ENCODE peak calls at places on chromosomes 4 and X, in seven cellular contexts. One of them, this sample, is unnamed.

GRCh38 chr4:124958812-124959211 is 246.3 kb upstream of the ANKRD50 start:
- DNase-seq in endothelial cell: no peak
- DNase-seq in Peyer's patch: no peak
- DNase-seq in NAMALWA: no peak
- DNase-seq in iPS-NIHi11: no peak
- DNase-seq in CD8-positive, alpha-beta memory T cell: no peak
- DNase-seq in neural crest cell: no peak
- DNase-seq in this sample: no peak

GRCh38 chr4:151296227-151296626 is 19.3 kb downstream of the PRSS48 start:
- DNase-seq in endothelial cell: no peak
- DNase-seq in Peyer's patch: no peak
- DNase-seq in NAMALWA: no peak
- DNase-seq in iPS-NIHi11: no peak
- DNase-seq in CD8-positive, alpha-beta memory T cell: no peak
- DNase-seq in neural crest cell: no peak
- DNase-seq in this sample: no peak

GRCh38 chrX:71492086-71493065 is 40.5 kb upstream of the OGT start:
- DNase-seq in endothelial cell: no peak
- DNase-seq in Peyer's patch: peak
- DNase-seq in NAMALWA: no peak
- DNase-seq in iPS-NIHi11: peak
- DNase-seq in CD8-positive, alpha-beta memory T cell: peak
- DNase-seq in neural crest cell: no peak
- DNase-seq in this sample: no peak

GRCh38 chr4:169963998-169964397 is 62.2 kb downstream of the MFAP3L start:
- DNase-seq in endothelial cell: no peak
- DNase-seq in Peyer's patch: no peak
- DNase-seq in NAMALWA: no peak
- DNase-seq in iPS-NIHi11: no peak
- DNase-seq in CD8-positive, alpha-beta memory T cell: no peak
- DNase-seq in neural crest cell: no peak
- DNase-seq in this sample: no peak

GRCh38 chrX:131441033-131441432 is 102.8 kb upstream of the OR13H1 start:
- DNase-seq in endothelial cell: no peak
- DNase-seq in Peyer's patch: no peak
- DNase-seq in NAMALWA: no peak
- DNase-seq in iPS-NIHi11: no peak
- DNase-seq in CD8-positive, alpha-beta memory T cell: no peak
- DNase-seq in neural crest cell: no peak
- DNase-seq in this sample: no peak

GRCh38 chr4:185752881-185753280 is 59.1 kb downstream of the SORBS2 start:
- DNase-seq in endothelial cell: no peak
- DNase-seq in Peyer's patch: no peak
- DNase-seq in NAMALWA: no peak
- DNase-seq in iPS-NIHi11: no peak
- DNase-seq in CD8-positive, alpha-beta memory T cell: no peak
- DNase-seq in neural crest cell: no peak
- DNase-seq in this sample: no peak

GRCh38 chr4:41418444-41418843 is 119.5 kb upstream of the LIMCH1 start:
- DNase-seq in endothelial cell: no peak
- DNase-seq in Peyer's patch: no peak
- DNase-seq in NAMALWA: no peak
- DNase-seq in iPS-NIHi11: no peak
- DNase-seq in CD8-positive, alpha-beta memory T cell: no peak
- DNase-seq in neural crest cell: no peak
- DNase-seq in this sample: no peak

GRCh38 chr4:110618091-110619000 is 4.5 kb downstream of the PITX2 start:
- DNase-seq in endothelial cell: peak
- DNase-seq in Peyer's patch: peak
- DNase-seq in NAMALWA: no peak
- DNase-seq in iPS-NIHi11: no peak
- DNase-seq in CD8-positive, alpha-beta memory T cell: no peak
- DNase-seq in neural crest cell: peak
- DNase-seq in this sample: peak

GRCh38 chr4:63296773-63297172 is 1112.5 kb downstream of the TECRL start:
- DNase-seq in endothelial cell: no peak
- DNase-seq in Peyer's patch: no peak
- DNase-seq in NAMALWA: peak
- DNase-seq in iPS-NIHi11: no peak
- DNase-seq in CD8-positive, alpha-beta memory T cell: no peak
- DNase-seq in neural crest cell: no peak
- DNase-seq in this sample: no peak

GRCh38 chrX:136755411-136755810 is 25.3 kb downstream of the ARHGEF6 start:
- DNase-seq in endothelial cell: no peak
- DNase-seq in Peyer's patch: no peak
- DNase-seq in NAMALWA: no peak
- DNase-seq in iPS-NIHi11: no peak
- DNase-seq in CD8-positive, alpha-beta memory T cell: no peak
- DNase-seq in neural crest cell: no peak
- DNase-seq in this sample: no peak

GRCh38 chr4:170227928-170228327 is 138.2 kb upstream of the AADAT start:
- DNase-seq in endothelial cell: no peak
- DNase-seq in Peyer's patch: no peak
- DNase-seq in NAMALWA: no peak
- DNase-seq in iPS-NIHi11: no peak
- DNase-seq in CD8-positive, alpha-beta memory T cell: no peak
- DNase-seq in neural crest cell: no peak
- DNase-seq in this sample: no peak

GRCh38 chr4:170226288-170226687 is 136.5 kb upstream of the AADAT start:
- DNase-seq in endothelial cell: no peak
- DNase-seq in Peyer's patch: no peak
- DNase-seq in NAMALWA: no peak
- DNase-seq in iPS-NIHi11: no peak
- DNase-seq in CD8-positive, alpha-beta memory T cell: no peak
- DNase-seq in neural crest cell: no peak
- DNase-seq in this sample: no peak

GRCh38 chr4:113511944-113512343 is 249.6 kb downstream of the CAMK2D start:
- DNase-seq in endothelial cell: no peak
- DNase-seq in Peyer's patch: no peak
- DNase-seq in NAMALWA: no peak
- DNase-seq in iPS-NIHi11: no peak
- DNase-seq in CD8-positive, alpha-beta memory T cell: no peak
- DNase-seq in neural crest cell: no peak
- DNase-seq in this sample: no peak

GRCh38 chrX:323721-324628 is 5.4 kb upstream of the GTPBP6 start:
- DNase-seq in endothelial cell: no peak
- DNase-seq in Peyer's patch: peak
- DNase-seq in NAMALWA: peak
- DNase-seq in iPS-NIHi11: no peak
- DNase-seq in CD8-positive, alpha-beta memory T cell: no peak
- DNase-seq in neural crest cell: no peak
- DNase-seq in this sample: peak

GRCh38 chrX:81195712-81196111 is 6.0 kb downstream of the HMGN5 start:
- DNase-seq in endothelial cell: peak
- DNase-seq in Peyer's patch: peak
- DNase-seq in NAMALWA: peak
- DNase-seq in iPS-NIHi11: peak
- DNase-seq in CD8-positive, alpha-beta memory T cell: peak
- DNase-seq in neural crest cell: peak
- DNase-seq in this sample: peak

GRCh38 chr4:73450398-73451004 is 14.5 kb downstream of the AFP start:
- DNase-seq in endothelial cell: no peak
- DNase-seq in Peyer's patch: no peak
- DNase-seq in NAMALWA: no peak
- DNase-seq in iPS-NIHi11: peak
- DNase-seq in CD8-positive, alpha-beta memory T cell: no peak
- DNase-seq in neural crest cell: no peak
- DNase-seq in this sample: no peak

GRCh38 chr4:7121174-7121573 is 53.3 kb upstream of the GRPEL1 start:
- DNase-seq in endothelial cell: no peak
- DNase-seq in Peyer's patch: no peak
- DNase-seq in NAMALWA: no peak
- DNase-seq in iPS-NIHi11: no peak
- DNase-seq in CD8-positive, alpha-beta memory T cell: no peak
- DNase-seq in neural crest cell: no peak
- DNase-seq in this sample: no peak

GRCh38 chrX:147565239-147565638 is 346.5 kb upstream of the FMR1 start:
- DNase-seq in endothelial cell: no peak
- DNase-seq in Peyer's patch: no peak
- DNase-seq in NAMALWA: no peak
- DNase-seq in iPS-NIHi11: no peak
- DNase-seq in CD8-positive, alpha-beta memory T cell: no peak
- DNase-seq in neural crest cell: no peak
- DNase-seq in this sample: no peak

GRCh38 chrX:51866156-51866555 is 27.3 kb upstream of the MAGED1 start:
- DNase-seq in endothelial cell: no peak
- DNase-seq in Peyer's patch: no peak
- DNase-seq in NAMALWA: no peak
- DNase-seq in iPS-NIHi11: no peak
- DNase-seq in CD8-positive, alpha-beta memory T cell: no peak
- DNase-seq in neural crest cell: no peak
- DNase-seq in this sample: no peak

GRCh38 chr4:86359944-86360478 is at the start of gene MAPK10:
- DNase-seq in endothelial cell: peak
- DNase-seq in Peyer's patch: peak
- DNase-seq in NAMALWA: peak
- DNase-seq in iPS-NIHi11: peak
- DNase-seq in CD8-positive, alpha-beta memory T cell: peak
- DNase-seq in neural crest cell: peak
- DNase-seq in this sample: peak

GRCh38 chr4:141329174-141329569 is 108.5 kb downstream of the ZNF330 start:
- DNase-seq in endothelial cell: no peak
- DNase-seq in Peyer's patch: no peak
- DNase-seq in NAMALWA: no peak
- DNase-seq in iPS-NIHi11: no peak
- DNase-seq in CD8-positive, alpha-beta memory T cell: no peak
- DNase-seq in neural crest cell: no peak
- DNase-seq in this sample: no peak

GRCh38 chr4:30757357-30757756 is 37.2 kb downstream of the PCDH7 start:
- DNase-seq in endothelial cell: no peak
- DNase-seq in Peyer's patch: no peak
- DNase-seq in NAMALWA: no peak
- DNase-seq in iPS-NIHi11: peak
- DNase-seq in CD8-positive, alpha-beta memory T cell: no peak
- DNase-seq in neural crest cell: no peak
- DNase-seq in this sample: no peak

GRCh38 chr4:167248271-167248670 is 14.0 kb upstream of the SPOCK3 start:
- DNase-seq in endothelial cell: no peak
- DNase-seq in Peyer's patch: no peak
- DNase-seq in NAMALWA: no peak
- DNase-seq in iPS-NIHi11: no peak
- DNase-seq in CD8-positive, alpha-beta memory T cell: no peak
- DNase-seq in neural crest cell: no peak
- DNase-seq in this sample: no peak

GRCh38 chrX:67601771-67602170 is 58.0 kb downstream of the AR start:
- DNase-seq in endothelial cell: no peak
- DNase-seq in Peyer's patch: no peak
- DNase-seq in NAMALWA: no peak
- DNase-seq in iPS-NIHi11: no peak
- DNase-seq in CD8-positive, alpha-beta memory T cell: no peak
- DNase-seq in neural crest cell: no peak
- DNase-seq in this sample: no peak

GRCh38 chr4:155578219-155578618 is 88.4 kb upstream of the GUCY1A1 start:
- DNase-seq in endothelial cell: no peak
- DNase-seq in Peyer's patch: no peak
- DNase-seq in NAMALWA: no peak
- DNase-seq in iPS-NIHi11: no peak
- DNase-seq in CD8-positive, alpha-beta memory T cell: no peak
- DNase-seq in neural crest cell: no peak
- DNase-seq in this sample: no peak

GRCh38 chr4:76623217-76624060 is 188.4 kb downstream of the SHROOM3 start:
- DNase-seq in endothelial cell: no peak
- DNase-seq in Peyer's patch: no peak
- DNase-seq in NAMALWA: no peak
- DNase-seq in iPS-NIHi11: no peak
- DNase-seq in CD8-positive, alpha-beta memory T cell: no peak
- DNase-seq in neural crest cell: no peak
- DNase-seq in this sample: no peak

GRCh38 chr4:98662619-98663225 is 4.3 kb upstream of the TSPAN5 start:
- DNase-seq in endothelial cell: no peak
- DNase-seq in Peyer's patch: peak
- DNase-seq in NAMALWA: no peak
- DNase-seq in iPS-NIHi11: peak
- DNase-seq in CD8-positive, alpha-beta memory T cell: peak
- DNase-seq in neural crest cell: no peak
- DNase-seq in this sample: peak

GRCh38 chr4:6548201-6548881 is 26.6 kb upstream of the MAN2B2 start:
- DNase-seq in endothelial cell: peak
- DNase-seq in Peyer's patch: no peak
- DNase-seq in NAMALWA: peak
- DNase-seq in iPS-NIHi11: peak
- DNase-seq in CD8-positive, alpha-beta memory T cell: no peak
- DNase-seq in neural crest cell: peak
- DNase-seq in this sample: peak

GRCh38 chr4:11587797-11588196 is 159.1 kb upstream of the HS3ST1 start:
- DNase-seq in endothelial cell: no peak
- DNase-seq in Peyer's patch: no peak
- DNase-seq in NAMALWA: no peak
- DNase-seq in iPS-NIHi11: no peak
- DNase-seq in CD8-positive, alpha-beta memory T cell: no peak
- DNase-seq in neural crest cell: no peak
- DNase-seq in this sample: no peak

GRCh38 chrX:134932528-134933217 is 58.1 kb upstream of the SMIM10 start:
- DNase-seq in endothelial cell: no peak
- DNase-seq in Peyer's patch: no peak
- DNase-seq in NAMALWA: no peak
- DNase-seq in iPS-NIHi11: no peak
- DNase-seq in CD8-positive, alpha-beta memory T cell: no peak
- DNase-seq in neural crest cell: no peak
- DNase-seq in this sample: no peak

GRCh38 chrX:11010476-11010875 is 100.7 kb upstream of the HCCS start:
- DNase-seq in endothelial cell: no peak
- DNase-seq in Peyer's patch: no peak
- DNase-seq in NAMALWA: no peak
- DNase-seq in iPS-NIHi11: no peak
- DNase-seq in CD8-positive, alpha-beta memory T cell: no peak
- DNase-seq in neural crest cell: no peak
- DNase-seq in this sample: no peak

This sample was measured in ecto neural progenitor cell.